ENCODE peak calls at places on chromosome 20, in eight cellular contexts. One of them, this sample, is unnamed.

GRCh38 chr20:32521780-32522524 is 63.2 kb downstream of the NOL4L start:
- DNase-seq in right atrium auricular region: peak
- DNase-seq in psoas muscle: peak
- DNase-seq in sigmoid colon: peak
- DNase-seq in AG04450: no peak
- DNase-seq in left lung: peak
- DNase-seq in heart left ventricle: peak
- DNase-seq in epithelial cell of esophagus: peak
- DNase-seq in this sample: no peak

GRCh38 chr20:21453676-21454075 is 56.4 kb upstream of the NKX2-4 start:
- DNase-seq in psoas muscle: no peak
- DNase-seq in epithelial cell of esophagus: peak
- DNase-seq in AG04450: no peak
- DNase-seq in right atrium auricular region: no peak
- DNase-seq in left lung: no peak
- DNase-seq in sigmoid colon: no peak
- DNase-seq in heart left ventricle: no peak
- DNase-seq in this sample: no peak

GRCh38 chr20:10954137-10954840 is 280.5 kb upstream of the JAG1 start:
- DNase-seq in AG04450: no peak
- DNase-seq in psoas muscle: no peak
- DNase-seq in heart left ventricle: no peak
- DNase-seq in epithelial cell of esophagus: peak
- DNase-seq in left lung: peak
- DNase-seq in right atrium auricular region: no peak
- DNase-seq in sigmoid colon: no peak
- DNase-seq in this sample: no peak

GRCh38 chr20:10647909-10648308 is 25.9 kb downstream of the JAG1 start:
- DNase-seq in heart left ventricle: no peak
- DNase-seq in psoas muscle: no peak
- DNase-seq in right atrium auricular region: no peak
- DNase-seq in sigmoid colon: no peak
- DNase-seq in epithelial cell of esophagus: no peak
- DNase-seq in left lung: no peak
- DNase-seq in AG04450: no peak
- DNase-seq in this sample: no peak

GRCh38 chr20:53623454-53624206 is 30.0 kb upstream of the ZNF217 start:
- DNase-seq in heart left ventricle: no peak
- DNase-seq in sigmoid colon: peak
- DNase-seq in AG04450: no peak
- DNase-seq in left lung: peak
- DNase-seq in right atrium auricular region: peak
- DNase-seq in epithelial cell of esophagus: peak
- DNase-seq in psoas muscle: peak
- DNase-seq in this sample: peak

GRCh38 chr20:53748821-53749402 is 155.3 kb upstream of the ZNF217 start:
- DNase-seq in epithelial cell of esophagus: peak
- DNase-seq in psoas muscle: no peak
- DNase-seq in sigmoid colon: no peak
- DNase-seq in left lung: no peak
- DNase-seq in AG04450: no peak
- DNase-seq in right atrium auricular region: no peak
- DNase-seq in heart left ventricle: no peak
- DNase-seq in this sample: no peak

GRCh38 chr20:4550740-4551139 is 171.0 kb upstream of the PRND start:
- DNase-seq in heart left ventricle: no peak
- DNase-seq in psoas muscle: no peak
- DNase-seq in right atrium auricular region: no peak
- DNase-seq in epithelial cell of esophagus: peak
- DNase-seq in AG04450: no peak
- DNase-seq in sigmoid colon: no peak
- DNase-seq in left lung: no peak
- DNase-seq in this sample: no peak

GRCh38 chr20:60808003-60808402 is 444.1 kb upstream of the CDH4 start:
- DNase-seq in right atrium auricular region: no peak
- DNase-seq in AG04450: no peak
- DNase-seq in sigmoid colon: no peak
- DNase-seq in left lung: no peak
- DNase-seq in psoas muscle: no peak
- DNase-seq in epithelial cell of esophagus: no peak
- DNase-seq in heart left ventricle: no peak
- DNase-seq in this sample: no peak

GRCh38 chr20:53827292-53827995 is 233.8 kb upstream of the ZNF217 start:
- DNase-seq in psoas muscle: no peak
- DNase-seq in sigmoid colon: no peak
- DNase-seq in AG04450: no peak
- DNase-seq in epithelial cell of esophagus: no peak
- DNase-seq in left lung: no peak
- DNase-seq in heart left ventricle: no peak
- DNase-seq in right atrium auricular region: no peak
- DNase-seq in this sample: no peak

GRCh38 chr20:46132705-46133120 is 14.6 kb downstream of the CD40 start:
- DNase-seq in sigmoid colon: peak
- DNase-seq in psoas muscle: peak
- DNase-seq in heart left ventricle: peak
- DNase-seq in AG04450: peak
- DNase-seq in epithelial cell of esophagus: peak
- DNase-seq in left lung: peak
- DNase-seq in right atrium auricular region: peak
- DNase-seq in this sample: peak

GRCh38 chr20:20206788-20207187 is 154.5 kb downstream of the CFAP61 start:
- DNase-seq in right atrium auricular region: no peak
- DNase-seq in left lung: no peak
- DNase-seq in sigmoid colon: no peak
- DNase-seq in psoas muscle: no peak
- DNase-seq in epithelial cell of esophagus: no peak
- DNase-seq in heart left ventricle: no peak
- DNase-seq in AG04450: no peak
- DNase-seq in this sample: no peak

GRCh38 chr20:20472690-20473274 is 104.9 kb downstream of the INSM1 start:
- DNase-seq in left lung: no peak
- DNase-seq in psoas muscle: no peak
- DNase-seq in sigmoid colon: no peak
- DNase-seq in epithelial cell of esophagus: no peak
- DNase-seq in AG04450: no peak
- DNase-seq in heart left ventricle: no peak
- DNase-seq in right atrium auricular region: no peak
- DNase-seq in this sample: no peak

GRCh38 chr20:31821427-31821826 is 2.3 kb downstream of the MYLK2 start:
- DNase-seq in right atrium auricular region: no peak
- DNase-seq in psoas muscle: peak
- DNase-seq in heart left ventricle: no peak
- DNase-seq in sigmoid colon: peak
- DNase-seq in AG04450: no peak
- DNase-seq in left lung: no peak
- DNase-seq in epithelial cell of esophagus: no peak
- DNase-seq in this sample: no peak

GRCh38 chr20:44609006-44609510 is 26.7 kb downstream of the PKIG start:
- DNase-seq in heart left ventricle: no peak
- DNase-seq in AG04450: no peak
- DNase-seq in right atrium auricular region: no peak
- DNase-seq in epithelial cell of esophagus: no peak
- DNase-seq in psoas muscle: no peak
- DNase-seq in sigmoid colon: no peak
- DNase-seq in left lung: no peak
- DNase-seq in this sample: peak

GRCh38 chr20:44610313-44610965 is 28.1 kb downstream of the PKIG start:
- DNase-seq in left lung: no peak
- DNase-seq in AG04450: no peak
- DNase-seq in epithelial cell of esophagus: peak
- DNase-seq in heart left ventricle: no peak
- DNase-seq in right atrium auricular region: no peak
- DNase-seq in psoas muscle: no peak
- DNase-seq in sigmoid colon: peak
- DNase-seq in this sample: no peak

GRCh38 chr20:44606725-44607441 is 24.5 kb downstream of the PKIG start:
- DNase-seq in AG04450: no peak
- DNase-seq in epithelial cell of esophagus: no peak
- DNase-seq in sigmoid colon: no peak
- DNase-seq in left lung: no peak
- DNase-seq in heart left ventricle: no peak
- DNase-seq in psoas muscle: no peak
- DNase-seq in right atrium auricular region: no peak
- DNase-seq in this sample: no peak

GRCh38 chr20:44613575-44613974 is 31.2 kb downstream of the PKIG start:
- DNase-seq in AG04450: no peak
- DNase-seq in epithelial cell of esophagus: no peak
- DNase-seq in sigmoid colon: no peak
- DNase-seq in heart left ventricle: no peak
- DNase-seq in left lung: no peak
- DNase-seq in right atrium auricular region: no peak
- DNase-seq in psoas muscle: no peak
- DNase-seq in this sample: no peak

DNA sequence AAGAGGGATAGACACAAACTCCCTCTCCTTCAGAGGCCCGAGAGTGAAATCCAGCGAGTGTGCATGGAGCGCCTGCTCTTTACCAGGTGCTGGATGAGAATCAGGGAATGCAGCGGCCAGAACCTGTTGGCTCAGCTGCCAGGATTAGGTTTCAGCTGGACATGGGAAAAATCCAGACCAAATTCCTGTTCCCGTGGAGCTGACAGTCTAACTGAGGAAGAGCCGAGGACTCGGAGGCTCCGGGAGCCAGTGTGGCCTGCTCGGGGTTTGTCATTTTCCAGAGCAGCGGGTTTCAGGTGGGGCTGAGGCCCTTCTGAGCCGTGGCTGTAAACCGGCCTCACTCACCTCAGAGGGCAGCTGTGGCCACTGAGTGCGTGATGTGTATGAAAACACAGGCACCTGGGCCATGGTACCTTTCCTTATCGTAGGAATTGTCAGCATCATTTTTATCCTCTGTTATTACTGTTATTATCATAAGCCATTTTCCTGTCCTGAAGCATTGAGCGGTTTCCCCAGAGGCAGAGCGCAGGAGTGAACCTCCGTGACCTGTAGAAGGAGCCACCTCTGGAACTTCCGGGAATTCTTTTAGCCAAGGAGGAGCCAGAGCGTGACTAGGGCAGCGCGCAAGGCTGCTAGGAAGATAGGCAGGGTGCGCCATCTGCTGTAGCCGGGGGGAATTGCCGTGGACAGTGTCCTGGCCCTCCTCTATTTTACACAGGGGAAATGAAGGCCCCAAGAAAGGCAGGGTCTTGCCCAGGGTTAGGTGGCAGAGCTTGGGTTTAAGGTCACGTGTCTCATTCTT is 27.3 kb downstream of the PKIG start:
- DNase-seq in heart left ventricle: peak
- DNase-seq in sigmoid colon: peak
- DNase-seq in epithelial cell of esophagus: peak
- DNase-seq in right atrium auricular region: peak
- DNase-seq in AG04450: peak
- DNase-seq in left lung: peak
- DNase-seq in psoas muscle: peak
- DNase-seq in this sample: peak
- H3K4me3 ChIP-seq in heart left ventricle: peak
- H3K4me3 ChIP-seq in sigmoid colon: peak
- H3K4me3 ChIP-seq in epithelial cell of esophagus: no peak
- H3K4me3 ChIP-seq in right atrium auricular region: no peak
- H3K4me3 ChIP-seq in AG04450: no peak
- H3K4me3 ChIP-seq in left lung: peak
- H3K4me3 ChIP-seq in psoas muscle: peak
- H3K4me3 ChIP-seq in this sample: peak

GRCh38 chr20:51818479-51819008 is 16.2 kb upstream of the SALL4 start:
- DNase-seq in right atrium auricular region: no peak
- DNase-seq in AG04450: no peak
- DNase-seq in left lung: no peak
- DNase-seq in psoas muscle: no peak
- DNase-seq in heart left ventricle: no peak
- DNase-seq in sigmoid colon: no peak
- DNase-seq in epithelial cell of esophagus: no peak
- DNase-seq in this sample: no peak
- TF ChIP-seq CTCF in right atrium auricular region: no peak
- TF ChIP-seq CTCF in AG04450: no peak
- TF ChIP-seq CTCF in left lung: no peak
- TF ChIP-seq CTCF in psoas muscle: no peak
- TF ChIP-seq CTCF in heart left ventricle: no peak
- TF ChIP-seq CTCF in sigmoid colon: no peak
- TF ChIP-seq CTCF in epithelial cell of esophagus: no peak
- TF ChIP-seq CTCF in this sample: no peak

GRCh38 chr20:1618954-1619550 is 757 bp downstream of the SIRPB1 start:
- DNase-seq in sigmoid colon: no peak
- DNase-seq in heart left ventricle: no peak
- DNase-seq in psoas muscle: no peak
- DNase-seq in right atrium auricular region: no peak
- DNase-seq in left lung: no peak
- DNase-seq in epithelial cell of esophagus: no peak
- DNase-seq in AG04450: no peak
- DNase-seq in this sample: no peak

GRCh38 chr20:1622450-1622849 is 2.6 kb upstream of the SIRPB1 start:
- DNase-seq in left lung: no peak
- DNase-seq in psoas muscle: no peak
- DNase-seq in heart left ventricle: no peak
- DNase-seq in right atrium auricular region: no peak
- DNase-seq in epithelial cell of esophagus: no peak
- DNase-seq in sigmoid colon: no peak
- DNase-seq in AG04450: no peak
- DNase-seq in this sample: no peak

GRCh38 chr20:1619861-1620444 is at the start of gene SIRPB1:
- DNase-seq in AG04450: no peak
- DNase-seq in heart left ventricle: no peak
- DNase-seq in right atrium auricular region: no peak
- DNase-seq in epithelial cell of esophagus: no peak
- DNase-seq in psoas muscle: no peak
- DNase-seq in left lung: peak
- DNase-seq in sigmoid colon: no peak
- DNase-seq in this sample: no peak

GRCh38 chr20:1617055-1617454 is 2.8 kb downstream of the SIRPB1 start:
- DNase-seq in epithelial cell of esophagus: no peak
- DNase-seq in sigmoid colon: no peak
- DNase-seq in AG04450: no peak
- DNase-seq in psoas muscle: no peak
- DNase-seq in heart left ventricle: no peak
- DNase-seq in left lung: no peak
- DNase-seq in right atrium auricular region: no peak
- DNase-seq in this sample: no peak

GRCh38 chr20:1618479-1618878 is 1.3 kb downstream of the SIRPB1 start:
- DNase-seq in AG04450: no peak
- DNase-seq in left lung: no peak
- DNase-seq in epithelial cell of esophagus: no peak
- DNase-seq in psoas muscle: no peak
- DNase-seq in sigmoid colon: no peak
- DNase-seq in right atrium auricular region: no peak
- DNase-seq in heart left ventricle: no peak
- DNase-seq in this sample: no peak
- H3K4me3 ChIP-seq in AG04450: no peak
- H3K4me3 ChIP-seq in left lung: peak
- H3K4me3 ChIP-seq in epithelial cell of esophagus: no peak
- H3K4me3 ChIP-seq in psoas muscle: no peak
- H3K4me3 ChIP-seq in sigmoid colon: no peak
- H3K4me3 ChIP-seq in right atrium auricular region: no peak
- H3K4me3 ChIP-seq in heart left ventricle: no peak
- H3K4me3 ChIP-seq in this sample: no peak

DNA sequence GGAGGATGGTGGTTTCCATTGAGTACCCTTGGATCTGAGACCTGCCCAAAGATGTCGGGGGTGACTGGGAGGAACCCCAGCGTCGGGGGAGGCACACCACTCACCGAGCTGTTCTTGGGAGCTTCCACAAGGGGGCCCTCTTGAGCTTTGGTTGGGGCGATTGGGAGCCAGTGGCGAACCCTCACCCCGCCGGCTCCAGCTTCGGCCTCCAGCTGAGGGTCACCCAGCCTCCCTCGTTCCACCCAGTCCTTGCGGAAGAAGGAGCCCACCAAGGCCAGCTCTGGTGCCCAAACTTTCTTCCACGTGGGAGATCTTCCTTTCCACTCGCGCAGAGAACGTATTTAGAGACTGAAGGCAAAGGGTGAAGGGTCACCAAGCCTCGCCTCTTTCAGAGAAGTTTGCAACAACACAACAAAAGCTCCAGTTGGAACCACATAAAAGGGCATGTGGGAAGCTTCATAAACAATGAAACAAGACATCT is 33.6 kb downstream of the APCDD1L start:
- DNase-seq in sigmoid colon: no peak
- DNase-seq in left lung: no peak
- DNase-seq in AG04450: no peak
- DNase-seq in heart left ventricle: no peak
- DNase-seq in psoas muscle: peak
- DNase-seq in epithelial cell of esophagus: peak
- DNase-seq in right atrium auricular region: no peak
- DNase-seq in this sample: no peak
- TF ChIP-seq CTCF in sigmoid colon: peak
- TF ChIP-seq CTCF in left lung: peak
- TF ChIP-seq CTCF in AG04450: peak
- TF ChIP-seq CTCF in heart left ventricle: peak
- TF ChIP-seq CTCF in psoas muscle: peak
- TF ChIP-seq CTCF in epithelial cell of esophagus: peak
- TF ChIP-seq CTCF in right atrium auricular region: no peak
- TF ChIP-seq CTCF in this sample: no peak